ENCODE peak calls at places on chromosomes 3 and 15, in five cellular contexts. D is CD4-positive, alpha-beta T cell; L is CD8-positive, alpha-beta T cell; Q is stomach; F is uterus. M is an unnamed sample.

GRCh38 chr3:10198761-10199688 is 34.3 kb downstream of the IRAK2 start:
- DNase-seq in D (peak), L (peak), Q (peak), F (no peak), M (no peak)

GRCh38 chr15:48914717-48915116 is 36.8 kb downstream of the EID1 start:
- DNase-seq in D (no peak), L (no peak), Q (no peak), F (no peak), M (no peak)

GRCh38 chr15:90412356-90413194 is 24.5 kb downstream of the IQGAP1 start:
- DNase-seq in D (no peak), L (no peak), Q (peak), F (no peak), M (no peak)

GRCh38 chr3:128486692-128487537 is 6.1 kb downstream of the GATA2 start:
- DNase-seq in D (no peak), L (no peak), Q (no peak), F (peak), M (no peak)

GRCh38 chr3:76107935-76108570 is 322.7 kb upstream of the ZNF717 start:
- DNase-seq in D (no peak), L (no peak), Q (no peak), F (no peak), M (no peak)

GRCh38 chr15:98800437-98801233 is 152.3 kb downstream of the IGF1R start:
- DNase-seq in D (no peak), L (no peak), Q (peak), F (peak), M (peak)

GRCh38 chr15:49063402-49064280 is 17.4 kb upstream of the SECISBP2L start:
- DNase-seq in D (no peak), L (no peak), Q (no peak), F (no peak), M (no peak)

GRCh38 chr15:92503889-92504288 is 110.2 kb downstream of the ST8SIA2 start:
- DNase-seq in D (no peak), L (no peak), Q (no peak), F (no peak), M (no peak)

GRCh38 chr15:22850055-22850454 is 11.6 kb downstream of the NIPA2 start:
- DNase-seq in D (no peak), L (no peak), Q (no peak), F (no peak), M (no peak)

GRCh38 chr15:34084086-34084485 is 17.6 kb downstream of the EMC7 start:
- DNase-seq in D (no peak), L (no peak), Q (no peak), F (peak), M (no peak)

GRCh38 chr3:120258009-120258408 is 27.0 kb downstream of the GPR156 start:
- DNase-seq in D (no peak), L (no peak), Q (no peak), F (no peak), M (no peak)

GRCh38 chr3:132535575-132536441 is 61.3 kb upstream of the ACKR4 start:
- DNase-seq in D (peak), L (peak), Q (peak), F (peak), M (peak)

GRCh38 chr3:185253645-185254410 is at the start of gene EHHADH:
- DNase-seq in D (peak), L (peak), Q (peak), F (peak), M (peak)

GRCh38 chr3:29950232-29950631 is 656.2 kb upstream of the TGFBR2 start:
- DNase-seq in D (no peak), L (no peak), Q (no peak), F (no peak), M (no peak)
- H3K27ac ChIP-seq in D (no peak), L (no peak), Q (no peak), F (no peak), M (no peak)

GRCh38 chr3:170749185-170749584 is 120.8 kb downstream of the RPL22L1 start:
- DNase-seq in D (no peak), L (no peak), Q (no peak), F (no peak), M (no peak)

GRCh38 chr3:170745211-170745718 is 124.7 kb downstream of the RPL22L1 start:
- DNase-seq in D (no peak), L (no peak), Q (no peak), F (no peak), M (no peak)

GRCh38 chr3:170750478-170750830 is 119.5 kb downstream of the RPL22L1 start:
- DNase-seq in D (no peak), L (no peak), Q (no peak), F (no peak), M (no peak)

GRCh38 chr3:170749765-170750477 is 120.1 kb downstream of the RPL22L1 start:
- DNase-seq in D (no peak), L (no peak), Q (no peak), F (no peak), M (no peak)

GRCh38 chr3:170746175-170746942 is 123.6 kb downstream of the RPL22L1 start:
- DNase-seq in D (no peak), L (no peak), Q (no peak), F (no peak), M (no peak)
- H3K27ac ChIP-seq in D (no peak), L (no peak), Q (no peak), F (no peak), M (no peak)

DNA sequence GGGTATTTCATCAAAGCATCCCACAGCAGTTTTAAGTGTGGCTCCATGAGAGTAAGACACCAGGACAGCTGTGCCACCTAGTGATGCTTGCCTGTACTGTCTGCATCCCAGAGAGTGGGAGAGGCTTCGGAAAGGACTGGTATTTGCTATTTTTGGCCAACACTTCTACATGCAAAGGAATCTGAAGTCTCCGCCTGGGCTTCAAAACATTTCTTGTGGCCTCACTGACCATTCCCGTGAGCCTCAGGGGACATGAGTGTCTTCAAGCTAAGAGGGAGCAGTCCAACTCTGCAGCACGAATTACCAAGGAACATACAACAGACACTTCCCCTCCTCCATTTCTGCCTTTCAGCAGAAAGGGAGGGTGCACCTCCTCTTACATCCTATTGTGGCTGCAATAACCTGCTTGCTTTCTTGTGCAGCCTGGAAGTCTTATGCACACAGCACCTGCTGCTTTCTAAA is 177.5 kb downstream of the RORA start:
- DNase-seq in D (no peak), L (no peak), Q (no peak), F (peak), M (no peak)
- H3K27ac ChIP-seq in D (no peak), L (no peak), Q (no peak), F (no peak), M (peak)

GRCh38 chr3:51306093-51306492 is 79.0 kb upstream of the MANF start:
- DNase-seq in D (no peak), L (no peak), Q (no peak), F (no peak), M (no peak)
- H3K27ac ChIP-seq in D (no peak), L (no peak), Q (no peak), F (no peak), M (no peak)